ENCODE peak calls at places on chromosome 20, in nine cellular contexts. One of them, this sample, is unnamed.

GRCh38 chr20:37327748-37328147 is 18.2 kb upstream of the SRC start:
- DNase-seq in stimulated activated CD4-positive, alpha-beta T cell treated with anti-CD3 and anti-CD28 coated beads, Interleukin-2, amount 100 ng/mL, for 24 hours: no peak
- DNase-seq in psoas muscle: peak
- DNase-seq in HTR-8/SVneo: no peak
- DNase-seq in activated T-cell treated with anti-CD3 and anti-CD28 coated beads for 1 hour: no peak
- DNase-seq in amygdala: no peak
- DNase-seq in central memory CD4-positive, alpha-beta T cell: no peak
- DNase-seq in LoVo: no peak
- DNase-seq in spleen: peak
- DNase-seq in this sample: no peak

GRCh38 chr20:61113731-61114130 is 138.3 kb upstream of the CDH4 start:
- DNase-seq in amygdala: no peak
- DNase-seq in LoVo: no peak
- DNase-seq in stimulated activated CD4-positive, alpha-beta T cell treated with anti-CD3 and anti-CD28 coated beads, Interleukin-2, amount 100 ng/mL, for 24 hours: no peak
- DNase-seq in central memory CD4-positive, alpha-beta T cell: no peak
- DNase-seq in spleen: no peak
- DNase-seq in psoas muscle: no peak
- DNase-seq in HTR-8/SVneo: no peak
- DNase-seq in activated T-cell treated with anti-CD3 and anti-CD28 coated beads for 1 hour: no peak
- DNase-seq in this sample: no peak

GRCh38 chr20:4985658-4986057 is 15.7 kb downstream of the SLC23A2 start:
- DNase-seq in HTR-8/SVneo: no peak
- DNase-seq in spleen: no peak
- DNase-seq in central memory CD4-positive, alpha-beta T cell: no peak
- DNase-seq in amygdala: no peak
- DNase-seq in activated T-cell treated with anti-CD3 and anti-CD28 coated beads for 1 hour: no peak
- DNase-seq in psoas muscle: no peak
- DNase-seq in LoVo: no peak
- DNase-seq in stimulated activated CD4-positive, alpha-beta T cell treated with anti-CD3 and anti-CD28 coated beads, Interleukin-2, amount 100 ng/mL, for 24 hours: no peak
- DNase-seq in this sample: no peak

GRCh38 chr20:2093883-2094282 is 7.7 kb upstream of the STK35 start:
- DNase-seq in psoas muscle: no peak
- DNase-seq in amygdala: no peak
- DNase-seq in spleen: no peak
- DNase-seq in activated T-cell treated with anti-CD3 and anti-CD28 coated beads for 1 hour: no peak
- DNase-seq in LoVo: no peak
- DNase-seq in central memory CD4-positive, alpha-beta T cell: no peak
- DNase-seq in HTR-8/SVneo: no peak
- DNase-seq in stimulated activated CD4-positive, alpha-beta T cell treated with anti-CD3 and anti-CD28 coated beads, Interleukin-2, amount 100 ng/mL, for 24 hours: no peak
- DNase-seq in this sample: no peak

GRCh38 chr20:44447827-44448419 is 27.8 kb upstream of the TTPAL start:
- DNase-seq in central memory CD4-positive, alpha-beta T cell: no peak
- DNase-seq in HTR-8/SVneo: no peak
- DNase-seq in spleen: no peak
- DNase-seq in activated T-cell treated with anti-CD3 and anti-CD28 coated beads for 1 hour: no peak
- DNase-seq in psoas muscle: no peak
- DNase-seq in LoVo: no peak
- DNase-seq in stimulated activated CD4-positive, alpha-beta T cell treated with anti-CD3 and anti-CD28 coated beads, Interleukin-2, amount 100 ng/mL, for 24 hours: no peak
- DNase-seq in amygdala: no peak
- DNase-seq in this sample: no peak

GRCh38 chr20:64102647-64103354 is 4.6 kb downstream of the NPBWR2 start:
- DNase-seq in psoas muscle: peak
- DNase-seq in HTR-8/SVneo: no peak
- DNase-seq in activated T-cell treated with anti-CD3 and anti-CD28 coated beads for 1 hour: no peak
- DNase-seq in spleen: peak
- DNase-seq in LoVo: no peak
- DNase-seq in amygdala: no peak
- DNase-seq in central memory CD4-positive, alpha-beta T cell: no peak
- DNase-seq in stimulated activated CD4-positive, alpha-beta T cell treated with anti-CD3 and anti-CD28 coated beads, Interleukin-2, amount 100 ng/mL, for 24 hours: no peak
- DNase-seq in this sample: no peak

GRCh38 chr20:722822-723644 is 45.3 kb downstream of the SLC52A3 start:
- DNase-seq in activated T-cell treated with anti-CD3 and anti-CD28 coated beads for 1 hour: no peak
- DNase-seq in amygdala: no peak
- DNase-seq in central memory CD4-positive, alpha-beta T cell: no peak
- DNase-seq in stimulated activated CD4-positive, alpha-beta T cell treated with anti-CD3 and anti-CD28 coated beads, Interleukin-2, amount 100 ng/mL, for 24 hours: no peak
- DNase-seq in spleen: peak
- DNase-seq in LoVo: no peak
- DNase-seq in HTR-8/SVneo: no peak
- DNase-seq in psoas muscle: no peak
- DNase-seq in this sample: no peak

GRCh38 chr20:45469336-45470261 is at the start of gene WFDC2:
- DNase-seq in activated T-cell treated with anti-CD3 and anti-CD28 coated beads for 1 hour: no peak
- DNase-seq in psoas muscle: peak
- DNase-seq in stimulated activated CD4-positive, alpha-beta T cell treated with anti-CD3 and anti-CD28 coated beads, Interleukin-2, amount 100 ng/mL, for 24 hours: peak
- DNase-seq in central memory CD4-positive, alpha-beta T cell: no peak
- DNase-seq in HTR-8/SVneo: no peak
- DNase-seq in LoVo: no peak
- DNase-seq in amygdala: no peak
- DNase-seq in spleen: no peak
- DNase-seq in this sample: no peak

GRCh38 chr20:41497186-41497895 is 120.8 kb downstream of the CHD6 start:
- DNase-seq in LoVo: no peak
- DNase-seq in HTR-8/SVneo: no peak
- DNase-seq in activated T-cell treated with anti-CD3 and anti-CD28 coated beads for 1 hour: no peak
- DNase-seq in stimulated activated CD4-positive, alpha-beta T cell treated with anti-CD3 and anti-CD28 coated beads, Interleukin-2, amount 100 ng/mL, for 24 hours: no peak
- DNase-seq in psoas muscle: no peak
- DNase-seq in spleen: no peak
- DNase-seq in amygdala: no peak
- DNase-seq in central memory CD4-positive, alpha-beta T cell: no peak
- DNase-seq in this sample: no peak

GRCh38 chr20:63831696-63832686 is 927 bp upstream of the ZBTB46 start:
- DNase-seq in amygdala: no peak
- DNase-seq in activated T-cell treated with anti-CD3 and anti-CD28 coated beads for 1 hour: no peak
- DNase-seq in spleen: peak
- DNase-seq in LoVo: peak
- DNase-seq in central memory CD4-positive, alpha-beta T cell: no peak
- DNase-seq in psoas muscle: peak
- DNase-seq in stimulated activated CD4-positive, alpha-beta T cell treated with anti-CD3 and anti-CD28 coated beads, Interleukin-2, amount 100 ng/mL, for 24 hours: no peak
- DNase-seq in HTR-8/SVneo: no peak
- DNase-seq in this sample: no peak

GRCh38 chr20:57938158-57939108 is 228.6 kb upstream of the PMEPA1 start:
- DNase-seq in LoVo: no peak
- DNase-seq in psoas muscle: no peak
- DNase-seq in stimulated activated CD4-positive, alpha-beta T cell treated with anti-CD3 and anti-CD28 coated beads, Interleukin-2, amount 100 ng/mL, for 24 hours: no peak
- DNase-seq in HTR-8/SVneo: no peak
- DNase-seq in central memory CD4-positive, alpha-beta T cell: no peak
- DNase-seq in activated T-cell treated with anti-CD3 and anti-CD28 coated beads for 1 hour: no peak
- DNase-seq in spleen: no peak
- DNase-seq in amygdala: no peak
- DNase-seq in this sample: no peak

GRCh38 chr20:35017099-35017835 is 61.6 kb downstream of the MYH7B start:
- DNase-seq in spleen: no peak
- DNase-seq in HTR-8/SVneo: no peak
- DNase-seq in LoVo: no peak
- DNase-seq in stimulated activated CD4-positive, alpha-beta T cell treated with anti-CD3 and anti-CD28 coated beads, Interleukin-2, amount 100 ng/mL, for 24 hours: no peak
- DNase-seq in activated T-cell treated with anti-CD3 and anti-CD28 coated beads for 1 hour: no peak
- DNase-seq in psoas muscle: no peak
- DNase-seq in central memory CD4-positive, alpha-beta T cell: no peak
- DNase-seq in amygdala: no peak
- DNase-seq in this sample: no peak